ENCODE peak calls at places on chromosomes 11 and 22, in eight cellular contexts. E is A549, N is H1, D is HepG2, K is WTC11, O is K562, P is SK-N-SH, C is GM12878. Q is an unnamed sample.

GRCh38 chr22:32837803-32838202 is 36.3 kb downstream of the TIMP3 start:
- DNase-seq in D (no peak), K (no peak), E (no peak), O (no peak), P (no peak), C (no peak), N (no peak), Q (no peak)

GRCh38 chr11:123272565-123272964 is 77.5 kb upstream of the CLMP start:
- DNase-seq in D (no peak), O (no peak), C (no peak), P (no peak), E (no peak), N (no peak), K (no peak), Q (no peak)

GRCh38 chr11:64360403-64360980 is 1.5 kb downstream of the RPS6KA4 start:
- DNase-seq in C (no peak), P (peak; percentile 27), O (no peak), D (no peak), E (no peak), N (no peak), K (no peak), Q (no peak)

GRCh38 chr22:42272431-42273004 is 2.1 kb upstream of the TCF20 start:
- DNase-seq in C (no peak), P (no peak), O (no peak), E (no peak), K (no peak), N (no peak), D (no peak), Q (no peak)

GRCh38 chr11:820655-821512 is 2.2 kb downstream of the PNPLA2 start:
- DNase-seq in C (no peak), O (no peak), E (peak; percentile 85), K (no peak), D (peak; percentile 70), P (no peak), N (no peak), Q (peak; percentile 56)

GRCh38 chr11:95690100-95690499 is 99.5 kb downstream of the FAM76B start:
- DNase-seq in K (no peak), E (no peak), N (no peak), P (no peak), O (no peak), D (no peak), C (no peak), Q (no peak)

GRCh38 chr11:59990421-59990820 is 26.6 kb upstream of the OOSP4B start:
- DNase-seq in C (no peak), O (no peak), N (no peak), E (no peak), D (no peak), P (no peak), K (no peak), Q (no peak)

GRCh38 chr11:19691815-19692214 is 20.8 kb upstream of the NAV2 start:
- DNase-seq in K (no peak), N (no peak), O (no peak), D (no peak), C (no peak), P (no peak), E (no peak), Q (no peak)

GRCh38 chr11:130642994-130643393 is 194.5 kb downstream of the ADAMTS15 start:
- DNase-seq in O (no peak), D (no peak), K (no peak), E (no peak), N (no peak), C (no peak), P (no peak), Q (no peak)

GRCh38 chr11:3104961-3105790 is 48.0 kb upstream of the CARS1 start:
- DNase-seq in O (no peak), E (no peak), P (peak; percentile 24), N (no peak), D (no peak), K (peak; percentile 5), C (no peak), Q (no peak)

GRCh38 chr11:71263391-71263790 is 11.0 kb upstream of the SHANK2 start:
- DNase-seq in K (no peak), N (no peak), E (no peak), P (no peak), O (no peak), C (no peak), D (no peak), Q (peak; percentile 41)

GRCh38 chr11:121437018-121437685 is 15.0 kb upstream of the SORL1 start:
- DNase-seq in N (no peak), E (no peak), P (no peak), O (no peak), D (no peak), C (no peak), K (no peak), Q (peak; percentile 12)

GRCh38 chr11:57399221-57399620 is 8.8 kb upstream of the PRG2 start:
- DNase-seq in D (no peak), N (no peak), C (no peak), E (no peak), O (no peak), P (no peak), K (no peak), Q (no peak)

GRCh38 chr11:68371176-68372041 is 59.0 kb downstream of the LRP5 start:
- DNase-seq in D (no peak), K (no peak), E (no peak), N (no peak), P (no peak), C (peak; percentile 25), O (no peak), Q (no peak)

GRCh38 chr11:3894128-3894731 is 38.8 kb downstream of the STIM1 start:
- DNase-seq in O (peak; percentile 56), E (no peak), N (no peak), D (no peak), K (no peak), P (no peak), C (peak; percentile 91), Q (peak; percentile 22)

DNA sequence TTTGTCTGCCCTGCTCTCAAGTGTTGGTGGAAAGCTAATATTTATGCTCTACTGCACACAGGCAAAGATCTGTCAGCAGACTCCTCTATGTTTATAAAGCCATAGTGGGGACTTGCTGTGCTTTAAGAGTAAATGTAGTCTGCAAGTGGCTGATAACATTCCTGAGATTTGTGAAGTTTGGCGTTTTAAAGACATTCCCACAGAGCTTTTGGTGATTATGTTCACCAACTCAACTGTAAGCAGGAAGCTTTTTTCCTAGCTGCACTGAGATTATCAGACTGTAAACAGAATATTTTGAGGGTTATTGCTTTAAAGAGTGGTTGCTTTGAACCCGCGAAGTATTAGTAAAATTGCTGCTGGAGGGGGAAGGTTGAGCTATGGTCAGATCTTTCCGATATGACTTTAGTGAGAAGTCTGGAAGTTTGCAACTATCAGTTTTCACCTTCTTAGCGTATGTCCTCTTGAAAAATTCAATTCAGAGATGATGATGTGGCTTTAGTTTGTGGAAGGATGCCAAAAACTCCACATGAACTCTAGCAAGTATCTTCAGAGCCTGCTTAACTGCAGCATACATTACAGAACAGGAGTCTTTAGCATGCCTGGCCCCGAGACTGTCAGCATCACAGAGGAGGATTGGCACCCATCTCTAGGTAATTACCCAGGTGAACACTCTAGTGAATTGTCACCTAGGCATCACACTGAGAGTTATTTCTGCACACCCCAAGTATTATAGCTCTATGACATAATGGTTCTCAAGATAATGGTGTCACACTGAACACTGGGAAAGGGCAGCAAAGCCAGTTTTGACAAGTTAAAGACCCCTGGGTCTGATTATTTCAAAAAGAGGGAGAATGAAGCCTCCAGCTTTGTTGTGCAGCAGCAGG is 89.9 kb downstream of the MTNR1B start:
- DNase-seq in C (no peak), N (no peak), O (peak; percentile 7), K (no peak), D (no peak), E (no peak), P (no peak), Q (peak; percentile 90)
- TF ChIP-seq USF2 in C (no peak), N (no peak), O (no peak), K (no peak), D (no peak), E (no peak), P (no peak), Q (no peak)

DNA sequence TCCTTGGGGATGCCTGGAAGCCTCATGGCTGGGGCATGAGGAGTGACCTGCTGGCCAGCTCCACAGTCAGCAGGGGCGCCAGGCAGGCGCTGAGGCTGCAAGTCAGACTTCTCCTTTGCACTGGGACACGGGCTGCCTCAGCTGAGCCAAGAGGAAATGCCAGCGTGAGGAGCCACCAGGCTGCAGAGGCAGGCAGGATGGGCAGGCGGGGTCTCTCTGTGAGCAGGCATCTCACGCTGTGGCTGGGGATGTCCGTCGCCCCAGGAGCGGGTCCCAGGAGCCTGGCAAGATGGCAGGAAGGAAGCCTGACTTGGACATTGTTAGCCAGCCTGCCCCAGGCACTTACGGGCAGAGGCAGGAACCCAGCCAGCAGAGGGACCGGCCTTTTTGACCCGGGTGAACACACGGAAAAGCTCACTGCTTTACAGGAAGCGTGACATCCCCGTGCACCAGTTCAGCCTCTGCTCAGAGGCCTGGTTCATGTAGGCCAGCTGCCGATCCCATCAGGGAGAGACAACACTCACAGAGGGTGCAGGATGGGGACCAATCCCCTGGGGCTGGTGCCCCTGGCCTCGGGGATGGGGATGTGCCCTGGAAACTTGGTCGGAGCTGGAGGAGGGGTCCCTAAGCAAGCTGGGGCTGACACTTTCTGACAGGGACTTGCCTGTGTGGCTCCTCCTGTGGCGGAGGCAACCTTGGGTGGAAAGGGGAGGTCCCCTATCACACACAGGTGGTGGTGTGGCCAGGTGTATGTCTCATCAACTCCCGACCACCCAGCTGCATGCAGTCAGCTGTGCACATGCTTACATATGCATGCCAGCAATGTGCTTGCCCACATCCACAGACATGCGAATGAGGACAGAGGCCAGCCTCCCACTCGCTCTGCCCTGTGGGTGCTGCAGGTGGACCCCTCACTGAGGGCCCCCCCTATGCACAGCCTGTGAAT is 10.0 kb downstream of the GNB1L start:
- DNase-seq in C (no peak), K (no peak), N (no peak), E (no peak), O (no peak), D (no peak), P (peak; percentile 80), Q (peak; percentile 40)
- TF ChIP-seq USF2 in C (no peak), K (no peak), N (no peak), E (no peak), O (no peak), D (no peak), P (no peak), Q (no peak)

GRCh38 chr11:8207080-8208000 is 38.5 kb upstream of the RIC3 start:
- DNase-seq in O (no peak), K (no peak), D (no peak), C (no peak), E (no peak), P (peak; percentile 75), N (no peak), Q (peak; percentile 22)
- TF ChIP-seq USF2 in O (no peak), K (no peak), D (no peak), C (no peak), E (no peak), P (no peak), N (no peak), Q (no peak)

DNA sequence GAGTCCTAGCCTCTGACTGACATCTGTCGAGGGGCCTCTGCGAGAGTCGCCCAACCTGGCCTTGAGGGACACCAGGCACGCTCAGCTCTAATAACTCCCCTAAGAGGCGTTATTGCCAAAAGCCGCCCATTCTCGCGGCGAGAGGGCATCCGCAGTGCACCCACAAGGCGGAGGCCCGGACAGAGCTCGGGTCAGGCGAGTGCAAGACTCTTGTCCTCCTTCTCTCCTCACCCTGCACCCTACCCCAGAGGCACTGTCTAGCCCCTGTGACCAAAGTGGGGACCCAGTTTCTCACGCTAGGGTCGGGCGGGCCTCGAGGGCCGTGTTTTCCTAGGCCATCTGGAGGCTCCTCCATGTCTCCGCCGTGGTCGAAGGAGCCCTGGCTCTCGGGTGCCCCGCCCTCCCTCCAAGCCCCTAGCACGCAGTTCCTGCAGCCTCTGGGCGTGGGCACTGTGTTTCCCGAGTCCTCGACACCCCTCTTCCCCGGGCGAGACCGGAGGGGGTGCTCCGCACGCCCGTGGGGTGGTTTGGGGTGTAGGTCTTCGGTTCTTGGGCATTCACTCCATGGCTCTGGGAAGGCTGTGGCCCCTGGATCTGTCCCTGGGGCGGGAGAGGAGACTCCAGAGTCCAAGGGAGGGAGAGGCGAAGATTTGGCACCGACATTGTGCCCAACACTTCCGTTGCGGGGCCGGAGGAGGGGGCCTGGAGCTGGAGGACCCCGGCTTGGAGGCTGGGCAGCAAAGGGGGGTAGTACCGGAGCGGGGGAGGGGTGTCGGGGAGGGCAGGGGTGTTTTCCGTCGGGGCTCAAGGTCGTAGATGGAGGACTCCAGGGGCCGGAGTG is 1.0 kb downstream of the CHRM4 start:
- DNase-seq in C (no peak), K (peak; percentile 40), E (no peak), O (no peak), P (peak; percentile 56), D (no peak), N (no peak), Q (no peak)
- TF ChIP-seq USF2 in C (no peak), K (no peak), E (no peak), O (no peak), P (no peak), D (no peak), N (no peak), Q (no peak)